ENCODE peak calls at places on chromosomes 4 and X, in eight cellular contexts. A is colonic mucosa, Z is MM.1S, H is HepG2, R is kidney, I is HCT116, M is mesendoderm, P is PC-3. Q is an unnamed sample.

GRCh38 chrX:9926002-9926401 is 41.2 kb upstream of the CLDN34 start:
- DNase-seq in A (no peak), Z (no peak), H (no peak), R (no peak), I (no peak), M (no peak), P (no peak), Q (no peak)

GRCh38 chrX:53324803-53325202 is 43.4 kb upstream of the IQSEC2 start:
- DNase-seq in A (no peak), Z (no peak), H (no peak), R (no peak), I (no peak), M (no peak), P (no peak), Q (no peak)

GRCh38 chr4:184548321-184548650 is 73.9 kb upstream of the IRF2 start:
- DNase-seq in A (no peak), Z (no peak), H (no peak), R (no peak), I (no peak), M (no peak), P (no peak), Q (no peak)

GRCh38 chr4:48190839-48191238 is 56.8 kb upstream of the TXK start:
- DNase-seq in A (no peak), Z (no peak), H (no peak), R (no peak), I (no peak), M (no peak), P (no peak), Q (no peak)

GRCh38 chrX:113384628-113385027 is 544.0 kb upstream of the AMOT start:
- DNase-seq in A (no peak), Z (no peak), H (no peak), R (no peak), I (no peak), M (no peak), P (peak), Q (no peak)

GRCh38 chrX:66023726-66024467 is 16.0 kb downstream of the VSIG4 start:
- DNase-seq in A (no peak), Z (no peak), H (no peak), R (no peak), I (no peak), M (no peak), P (no peak), Q (no peak)

GRCh38 chrX:55695227-55696018 is 22.1 kb upstream of the RRAGB start:
- DNase-seq in A (no peak), Z (no peak), H (no peak), R (no peak), I (no peak), M (no peak), P (no peak), Q (no peak)

GRCh38 chr4:162061214-162061613 is 102.6 kb downstream of the FSTL5 start:
- DNase-seq in A (no peak), Z (no peak), H (no peak), R (no peak), I (peak), M (peak), P (no peak), Q (no peak)

GRCh38 chrX:28391528-28391927 is 195.7 kb upstream of the IL1RAPL1 start:
- DNase-seq in A (no peak), Z (no peak), H (no peak), R (no peak), I (no peak), M (no peak), P (peak), Q (no peak)

GRCh38 chr4:8010618-8011017 is 71.0 kb upstream of the AFAP1 start:
- DNase-seq in A (peak), Z (no peak), H (peak), R (peak), I (no peak), M (no peak), P (no peak), Q (no peak)

GRCh38 chrX:40784516-40785151 is 49.3 kb upstream of the MED14 start:
- DNase-seq in A (no peak), Z (no peak), H (peak), R (no peak), I (no peak), M (no peak), P (peak), Q (no peak)

GRCh38 chr4:54109226-54110018 is 9.5 kb downstream of the GSX2 start:
- DNase-seq in A (no peak), Z (no peak), H (no peak), R (no peak), I (no peak), M (peak), P (no peak), Q (no peak)

GRCh38 chr4:42655921-42656735 is 777 bp downstream of the ATP8A1 start:
- DNase-seq in A (peak), Z (peak), H (peak), R (peak), I (no peak), M (peak), P (peak), Q (no peak)

GRCh38 chrX:100587846-100588245 is 3.1 kb downstream of the TNMD start:
- DNase-seq in A (no peak), Z (no peak), H (no peak), R (no peak), I (no peak), M (no peak), P (no peak), Q (no peak)

GRCh38 chrX:1361275-1361674 is 24.7 kb downstream of the IL3RA start:
- DNase-seq in A (no peak), Z (no peak), H (no peak), R (peak), I (no peak), M (peak), P (no peak), Q (no peak)

GRCh38 chrX:136784231-136784630 is 3.5 kb upstream of the ARHGEF6 start:
- DNase-seq in A (no peak), Z (no peak), H (no peak), R (no peak), I (no peak), M (no peak), P (no peak), Q (no peak)

GRCh38 chr4:833156-833555 is 7.2 kb upstream of the CPLX1 start:
- DNase-seq in A (no peak), Z (no peak), H (no peak), R (peak), I (no peak), M (no peak), P (no peak), Q (no peak)

GRCh38 chrX:9790866-9791265 is 4.6 kb downstream of the SHROOM2 start:
- DNase-seq in A (no peak), Z (no peak), H (no peak), R (no peak), I (no peak), M (no peak), P (no peak), Q (no peak)

GRCh38 chrX:1466971-1467561 is 14.4 kb upstream of the ASMTL start:
- DNase-seq in A (peak), Z (peak), H (no peak), R (peak), I (no peak), M (no peak), P (no peak), Q (no peak)

GRCh38 chr4:26263165-26263564 is 57.6 kb upstream of the RBPJ start:
- DNase-seq in A (peak), Z (peak), H (no peak), R (no peak), I (peak), M (peak), P (peak), Q (no peak)

GRCh38 chr4:41092128-41092527 is 122.2 kb downstream of the APBB2 start:
- DNase-seq in A (no peak), Z (no peak), H (no peak), R (no peak), I (no peak), M (no peak), P (no peak), Q (no peak)

GRCh38 chrX:49282647-49283011 is 13.0 kb downstream of the PPP1R3F start:
- DNase-seq in A (no peak), Z (no peak), H (no peak), R (no peak), I (peak), M (peak), P (no peak), Q (no peak)

GRCh38 chr4:134585972-134586371 is 384.4 kb upstream of the PABPC4L start:
- DNase-seq in A (no peak), Z (no peak), H (no peak), R (no peak), I (no peak), M (peak), P (no peak), Q (no peak)

GRCh38 chr4:40594261-40595178 is 35.1 kb downstream of the RBM47 start:
- DNase-seq in A (no peak), Z (no peak), H (no peak), R (no peak), I (no peak), M (no peak), P (peak), Q (no peak)

GRCh38 chr4:59200992-59201391 is 1999.1 kb upstream of the ADGRL3 start:
- DNase-seq in A (no peak), Z (no peak), H (no peak), R (no peak), I (no peak), M (no peak), P (no peak), Q (peak)

GRCh38 chrX:118360429-118361125 is 14.7 kb downstream of the WDR44 start:
- DNase-seq in A (no peak), Z (no peak), H (no peak), R (no peak), I (no peak), M (peak), P (peak), Q (no peak)

GRCh38 chrX:17559728-17560379 is 177.4 kb upstream of the SCML1 start:
- DNase-seq in A (no peak), Z (no peak), H (no peak), R (no peak), I (peak), M (peak), P (peak), Q (no peak)

GRCh38 chrX:68754406-68754805 is 74.4 kb upstream of the EFNB1 start:
- DNase-seq in A (no peak), Z (no peak), H (no peak), R (no peak), I (no peak), M (no peak), P (no peak), Q (no peak)

GRCh38 chrX:112846114-112846513 is 5.5 kb upstream of the AMOT start:
- DNase-seq in A (peak), Z (no peak), H (no peak), R (no peak), I (no peak), M (no peak), P (no peak), Q (no peak)

GRCh38 chr4:25361253-25361652 is 15.8 kb upstream of the ANAPC4 start:
- DNase-seq in A (no peak), Z (no peak), H (no peak), R (no peak), I (no peak), M (peak), P (no peak), Q (no peak)

GRCh38 chrX:46039526-46039925 is 505.7 kb downstream of the ZNF674 start:
- DNase-seq in A (no peak), Z (no peak), H (no peak), R (no peak), I (no peak), M (peak), P (no peak), Q (no peak)

GRCh38 chrX:87392369-87392768 is 125.2 kb upstream of the KLHL4 start:
- DNase-seq in A (no peak), Z (no peak), H (no peak), R (no peak), I (no peak), M (peak), P (no peak), Q (no peak)

DNA sequence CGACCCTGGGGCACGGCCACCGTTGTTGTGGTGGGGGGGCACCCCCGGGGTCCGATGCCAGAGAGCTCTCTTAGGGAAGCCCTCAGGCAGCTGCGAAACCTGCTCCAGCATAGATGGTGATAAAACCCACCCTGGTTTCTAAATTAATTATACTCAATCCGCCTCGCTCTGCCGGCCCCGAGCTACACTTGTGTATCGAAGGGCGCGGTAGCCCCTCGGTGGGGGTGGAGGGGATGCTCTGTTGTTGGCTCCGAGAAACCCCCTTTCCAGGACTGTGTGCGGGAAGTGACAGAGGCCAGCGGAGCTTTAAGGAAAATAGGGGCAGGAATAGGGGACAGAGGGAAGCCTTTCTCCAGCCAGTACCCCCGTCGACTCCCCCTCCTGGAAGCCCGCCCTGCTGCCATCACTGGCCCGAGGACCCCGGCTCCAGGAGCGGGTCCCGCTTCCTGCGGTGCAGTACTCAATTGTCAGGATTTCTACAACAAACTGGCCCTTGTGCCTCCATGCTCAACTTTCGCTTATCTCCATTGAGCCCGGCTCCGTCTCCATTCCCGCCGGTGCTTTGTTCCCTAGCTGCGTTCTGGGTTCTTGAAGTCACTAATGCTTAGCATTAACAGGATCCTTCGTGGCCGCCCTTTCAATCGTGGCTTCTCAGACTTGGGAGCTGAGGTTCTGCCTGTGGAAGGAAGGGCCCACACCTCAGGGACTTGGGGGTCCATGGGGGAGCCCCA is 408.2 kb downstream of the BCOR start:
- DNase-seq in A (peak), Z (no peak), H (no peak), R (no peak), I (no peak), M (peak), P (no peak), Q (no peak)
- H3K9ac ChIP-seq in A (peak), Z (no peak), H (no peak), R (peak), I (peak), M (peak), P (no peak), Q (peak)

GRCh38 chrX:18934708-18935107 is 49.2 kb downstream of the PHKA2 start:
- DNase-seq in A (no peak), Z (no peak), H (no peak), R (no peak), I (no peak), M (no peak), P (no peak), Q (no peak)
- H3K27ac ChIP-seq in A (no peak), Z (no peak), H (no peak), R (no peak), I (no peak), M (no peak), P (no peak), Q (no peak)

DNA sequence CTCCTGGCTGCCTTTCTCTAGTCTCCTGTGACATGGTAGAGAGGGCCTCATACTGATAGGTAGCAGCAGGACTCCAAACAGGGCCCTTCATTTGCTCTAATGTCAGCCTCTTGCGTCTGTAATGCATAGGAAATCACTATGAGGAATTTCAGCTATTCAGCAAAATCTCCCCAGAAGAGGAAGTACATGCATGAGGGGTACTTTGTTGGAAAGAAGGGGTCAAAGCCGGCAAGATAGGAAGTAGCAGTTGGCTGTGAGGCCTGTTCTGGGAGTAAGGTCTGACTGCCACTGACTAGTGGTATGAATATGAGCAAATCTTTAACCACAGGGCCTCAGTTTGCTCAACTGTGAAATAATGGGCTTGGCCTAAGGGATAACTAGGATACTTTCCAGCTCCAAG is 283.2 kb downstream of the ARHGAP10 start:
- DNase-seq in A (no peak), Z (no peak), H (no peak), R (no peak), I (no peak), M (peak), P (no peak), Q (no peak)
- H3K4me3 ChIP-seq in A (no peak), Z (no peak), H (no peak), R (no peak), I (no peak), M (no peak), P (no peak), Q (no peak)

DNA sequence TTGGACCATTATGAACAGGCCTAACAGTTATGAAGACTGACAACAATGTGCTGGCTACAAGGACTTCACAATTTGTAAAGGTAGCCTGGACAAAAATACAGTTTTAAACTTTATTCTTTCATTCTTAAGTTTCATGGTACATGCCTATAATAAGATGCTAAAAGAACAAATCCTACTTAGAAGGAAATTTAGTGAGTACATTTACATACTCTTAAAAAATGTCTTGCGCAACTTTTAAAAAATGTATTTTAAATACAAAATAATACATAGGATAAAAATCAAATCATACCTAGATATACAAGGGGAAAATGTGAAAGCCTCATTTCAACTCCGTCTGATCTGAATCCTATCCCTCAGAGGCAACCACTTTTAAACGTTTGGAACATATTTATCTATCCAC is 200.7 kb upstream of the SPIN4 start:
- DNase-seq in A (no peak), Z (no peak), H (no peak), R (no peak), I (no peak), M (no peak), P (no peak), Q (no peak)
- H3K9ac ChIP-seq in A (no peak), Z (no peak), H (no peak), R (no peak), I (no peak), M (no peak), P (no peak), Q (no peak)

DNA sequence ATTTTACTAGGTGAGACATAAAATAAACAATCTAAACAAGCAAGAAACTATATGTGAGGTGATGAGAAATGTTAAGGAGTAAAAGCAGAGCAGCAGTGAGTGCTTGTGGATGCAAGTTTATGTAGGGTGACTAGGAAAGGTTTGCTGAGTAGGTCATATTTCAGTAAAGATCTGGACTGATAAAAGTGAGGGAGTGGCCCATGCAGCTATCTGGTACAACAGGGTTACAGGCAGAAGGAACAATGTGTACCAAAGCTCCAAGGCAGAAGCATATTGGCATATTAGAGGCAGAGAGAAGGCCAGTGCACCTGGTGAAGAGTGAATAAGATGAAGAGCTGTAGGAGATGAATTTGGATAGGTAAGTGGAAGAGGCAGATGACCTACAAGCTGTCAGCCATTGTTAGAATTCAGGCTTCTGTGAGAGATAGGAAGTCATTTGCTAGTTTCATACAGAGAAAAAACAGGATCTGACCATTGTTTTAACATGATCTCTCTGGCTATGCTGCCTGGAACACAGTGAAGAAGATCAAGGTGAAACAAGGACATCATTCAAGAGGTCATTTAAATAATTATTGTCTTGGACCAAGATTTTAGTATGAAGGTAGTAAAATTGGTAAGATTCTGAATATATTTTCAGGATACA is 274.6 kb downstream of the ANKRD50 start:
- DNase-seq in A (no peak), Z (no peak), H (no peak), R (no peak), I (no peak), M (no peak), P (peak), Q (no peak)
- H3K27ac ChIP-seq in A (no peak), Z (no peak), H (no peak), R (no peak), I (no peak), M (no peak), P (peak), Q (no peak)

GRCh38 chr4:163611172-163611571 is 116.7 kb downstream of the TMA16 start:
- DNase-seq in A (no peak), Z (no peak), H (no peak), R (no peak), I (no peak), M (no peak), P (no peak), Q (no peak)
- H3K4me3 ChIP-seq in A (no peak), Z (no peak), H (no peak), R (no peak), I (no peak), M (no peak), P (no peak), Q (no peak)

DNA sequence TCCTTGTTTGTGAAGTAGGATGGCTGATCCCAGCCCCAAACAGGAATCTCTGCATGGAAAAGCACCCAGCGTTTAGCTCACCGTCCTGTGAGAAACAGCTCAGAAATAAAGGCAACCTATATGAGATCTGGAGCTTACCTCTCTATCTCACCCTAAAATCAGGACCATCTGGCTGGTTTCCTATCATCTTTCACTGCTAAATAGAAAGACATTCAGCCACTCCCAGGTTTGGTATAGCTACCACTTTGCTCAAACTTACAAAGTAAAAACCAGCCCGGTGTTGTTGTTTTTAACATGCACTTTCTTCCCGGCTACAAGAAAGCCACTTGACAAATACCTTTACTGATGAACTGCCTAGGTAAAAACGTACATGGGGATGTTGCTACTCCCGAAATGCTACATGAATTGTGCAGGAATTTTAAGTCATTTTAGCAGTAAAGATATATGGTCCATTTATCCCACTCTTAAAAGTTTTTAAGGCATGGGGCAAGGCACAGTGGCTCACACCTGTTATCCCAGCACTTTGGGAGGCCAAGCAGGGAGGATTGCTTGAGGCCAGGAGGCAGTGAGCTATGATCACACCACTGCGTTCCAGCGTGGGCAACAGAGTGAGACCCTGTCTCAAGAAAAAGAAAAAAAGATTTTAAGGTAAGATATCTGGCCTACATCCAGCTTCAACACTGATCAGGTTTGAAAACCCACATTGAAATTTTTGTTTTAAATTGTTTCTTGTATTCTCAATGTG is 1.0 kb upstream of the SEC24D start:
- DNase-seq in A (no peak), Z (no peak), H (no peak), R (no peak), I (no peak), M (no peak), P (no peak), Q (no peak)
- H3K9ac ChIP-seq in A (peak), Z (peak), H (peak), R (peak), I (peak), M (peak), P (peak), Q (peak)

Q was measured in SK-N-MC.